ENCODE peak calls at places on chromosome 7, in seven cellular contexts. T, U, O, G, V, D and S are unnamed samples.

GRCh38 chr7:66556177-66556548 is 72.5 kb upstream of the KCTD7 start:
- DNase-seq in G (no peak), V (no peak), D (no peak), O (no peak), U (no peak), T (no peak), S (no peak)

GRCh38 chr7:30799206-30799975 is 28.2 kb downstream of the MINDY4 start:
- DNase-seq in T (no peak), U (no peak), V (peak), D (no peak), O (no peak), G (no peak), S (peak)

GRCh38 chr7:52260046-52260665 is 775.3 kb upstream of the POM121L12 start:
- DNase-seq in V (no peak), D (peak), G (no peak), O (no peak), U (peak), T (no peak), S (no peak)

GRCh38 chr7:56115852-56116538 is at the start of gene NUPR2:
- DNase-seq in D (no peak), G (no peak), O (no peak), T (no peak), V (no peak), U (peak), S (no peak)

GRCh38 chr7:38306914-38307313 is 33.5 kb upstream of the TARP start:
- DNase-seq in U (no peak), O (no peak), T (no peak), D (no peak), G (no peak), V (no peak), S (no peak)

GRCh38 chr7:24896031-24896433 is 83.9 kb downstream of the OSBPL3 start:
- DNase-seq in V (no peak), O (no peak), G (no peak), U (no peak), D (no peak), T (no peak), S (no peak)

GRCh38 chr7:42843209-42843800 is 68.6 kb downstream of the C7orf25 start:
- DNase-seq in T (no peak), G (no peak), U (peak), V (no peak), D (peak), O (no peak), S (no peak)

GRCh38 chr7:134371536-134371935 is 54.8 kb upstream of the SLC35B4 start:
- DNase-seq in V (no peak), O (no peak), D (no peak), U (no peak), T (no peak), G (no peak), S (no peak)

GRCh38 chr7:137774793-137775201 is 72.0 kb downstream of the DGKI start:
- DNase-seq in U (no peak), D (no peak), G (no peak), O (no peak), V (no peak), T (no peak), S (no peak)

GRCh38 chr7:100655908-100656674 is at the start of gene ACTL6B:
- DNase-seq in D (no peak), V (no peak), U (peak), G (no peak), T (peak), O (peak), S (no peak)

GRCh38 chr7:51067757-51068156 is 248.9 kb downstream of the COBL start:
- DNase-seq in V (no peak), D (peak), O (peak), G (peak), U (peak), T (peak), S (peak)